ENCODE peak calls at places on chromosomes 2 and 18, in seven cellular contexts. Z is sigmoid colon, E is K562, Q is breast epithelium, A is transverse colon, L is SK-N-SH, M is HCT116. G is an unnamed sample. For H3K4me1, the result is how much of the 10 kb centered on the place peaks cover.

GRCh38 chr2:128451084-128451483 is 132.4 kb upstream of the HS6ST1 start:
- DNase-seq in E (no peak), A (no peak), Q (no peak), L (no peak), M (no peak), Z (peak), G (no peak)

GRCh38 chr2:150888337-150888736 is 373.3 kb downstream of the RBM43 start:
- DNase-seq in Z (no peak), Q (no peak), E (no peak), A (no peak), M (no peak), L (no peak), G (no peak)

GRCh38 chr2:4549811-4550210 is 846.4 kb downstream of the DCDC2C start:
- DNase-seq in E (no peak), M (no peak), L (no peak), Z (no peak), A (no peak), Q (no peak), G (no peak)

GRCh38 chr2:137508739-137509384 is 455.4 kb upstream of the HNMT start:
- DNase-seq in Z (no peak), Q (no peak), M (no peak), L (no peak), E (no peak), A (no peak), G (no peak)

GRCh38 chr2:25794544-25795276 is 83.6 kb downstream of the ASXL2 start:
- DNase-seq in M (no peak), A (no peak), E (no peak), Z (no peak), L (no peak), Q (no peak), G (no peak)

GRCh38 chr2:46184794-46185583 is 112.2 kb upstream of the EPAS1 start:
- DNase-seq in Q (no peak), L (no peak), E (peak), Z (no peak), M (no peak), A (no peak), G (no peak)

GRCh38 chr2:14220101-14220500 is 412.4 kb upstream of the LRATD1 start:
- DNase-seq in A (no peak), L (no peak), Q (no peak), M (no peak), E (no peak), Z (no peak), G (no peak)

GRCh38 chr18:24026457-24026856 is 11.9 kb downstream of the TTC39C start:
- DNase-seq in Q (no peak), Z (no peak), L (no peak), M (no peak), A (no peak), E (no peak), G (no peak)

GRCh38 chr18:46939337-46939963 is 22.0 kb downstream of the KATNAL2 start:
- DNase-seq in L (no peak), Q (no peak), A (no peak), E (peak), Z (no peak), M (no peak), G (no peak)

GRCh38 chr18:9741821-9742541 is 33.9 kb downstream of the RAB31 start:
- DNase-seq in Q (no peak), M (no peak), L (no peak), A (no peak), Z (no peak), E (no peak), G (no peak)

GRCh38 chr18:76491801-76492668 is 3.0 kb downstream of the ZNF516 start:
- DNase-seq in Q (no peak), A (peak), M (no peak), E (no peak), Z (peak), L (peak), G (peak)

GRCh38 chr18:58364867-58365533 is 263.9 kb downstream of the ALPK2 start:
- DNase-seq in M (no peak), Z (no peak), A (no peak), Q (no peak), L (no peak), E (no peak), G (no peak)

GRCh38 chr2:224042191-224042696 is 3.2 kb upstream of the SERPINE2 start:
- DNase-seq in A (no peak), Q (no peak), E (no peak), M (no peak), L (no peak), Z (no peak), G (no peak)

GRCh38 chr2:233501198-233502076 is 65.1 kb downstream of the USP40 start:
- DNase-seq in A (no peak), L (no peak), E (no peak), Z (no peak), Q (no peak), M (no peak), G (no peak)

GRCh38 chr2:82781516-82781915 is 1677.6 kb downstream of the SUCLG1 start:
- DNase-seq in Q (no peak), E (no peak), A (no peak), L (no peak), Z (no peak), M (no peak), G (no peak)

GRCh38 chr18:77100751-77101355 is 31.7 kb downstream of the MBP start:
- DNase-seq in Z (no peak), M (no peak), E (no peak), A (no peak), Q (no peak), L (no peak), G (peak)

GRCh38 chr2:224147174-224147573 is 108.1 kb upstream of the SERPINE2 start:
- DNase-seq in E (no peak), Q (no peak), L (no peak), A (peak), Z (no peak), M (peak), G (no peak)

GRCh38 chr2:60612028-60612427 is 58.6 kb upstream of the BCL11A start:
- DNase-seq in E (no peak), L (no peak), M (no peak), A (no peak), Q (no peak), Z (no peak), G (no peak)

GRCh38 chr2:132936261-132936660 is 266.3 kb upstream of the LYPD1 start:
- DNase-seq in Z (no peak), M (no peak), L (no peak), Q (no peak), E (no peak), A (no peak), G (no peak)

GRCh38 chr2:62410926-62411456 is 95.0 kb downstream of the TMEM17 start:
- DNase-seq in Q (peak), E (no peak), M (no peak), A (no peak), Z (no peak), L (no peak), G (no peak)

GRCh38 chr18:74351354-74351753 is 35.7 kb downstream of the C18orf63 start:
- DNase-seq in Q (no peak), L (no peak), A (no peak), Z (no peak), E (no peak), M (no peak), G (no peak)

GRCh38 chr2:146481629-146482028 is 1363.2 kb upstream of the ACVR2A start:
- DNase-seq in L (no peak), E (no peak), Q (no peak), A (no peak), M (no peak), Z (no peak), G (no peak)

GRCh38 chr2:172083725-172084483 is 1.4 kb upstream of the DLX1 start:
- DNase-seq in A (no peak), E (peak), L (peak), Q (no peak), M (no peak), Z (no peak), G (peak)

GRCh38 chr2:152472524-152472923 is 137.6 kb downstream of the FMNL2 start:
- DNase-seq in A (no peak), M (no peak), L (no peak), Q (no peak), E (no peak), Z (no peak), G (no peak)
- H3K4me1 ChIP-seq in A (under half), M (under half), L (under half), Q (under half), E (under half), Z (under half), G (under half)

DNA sequence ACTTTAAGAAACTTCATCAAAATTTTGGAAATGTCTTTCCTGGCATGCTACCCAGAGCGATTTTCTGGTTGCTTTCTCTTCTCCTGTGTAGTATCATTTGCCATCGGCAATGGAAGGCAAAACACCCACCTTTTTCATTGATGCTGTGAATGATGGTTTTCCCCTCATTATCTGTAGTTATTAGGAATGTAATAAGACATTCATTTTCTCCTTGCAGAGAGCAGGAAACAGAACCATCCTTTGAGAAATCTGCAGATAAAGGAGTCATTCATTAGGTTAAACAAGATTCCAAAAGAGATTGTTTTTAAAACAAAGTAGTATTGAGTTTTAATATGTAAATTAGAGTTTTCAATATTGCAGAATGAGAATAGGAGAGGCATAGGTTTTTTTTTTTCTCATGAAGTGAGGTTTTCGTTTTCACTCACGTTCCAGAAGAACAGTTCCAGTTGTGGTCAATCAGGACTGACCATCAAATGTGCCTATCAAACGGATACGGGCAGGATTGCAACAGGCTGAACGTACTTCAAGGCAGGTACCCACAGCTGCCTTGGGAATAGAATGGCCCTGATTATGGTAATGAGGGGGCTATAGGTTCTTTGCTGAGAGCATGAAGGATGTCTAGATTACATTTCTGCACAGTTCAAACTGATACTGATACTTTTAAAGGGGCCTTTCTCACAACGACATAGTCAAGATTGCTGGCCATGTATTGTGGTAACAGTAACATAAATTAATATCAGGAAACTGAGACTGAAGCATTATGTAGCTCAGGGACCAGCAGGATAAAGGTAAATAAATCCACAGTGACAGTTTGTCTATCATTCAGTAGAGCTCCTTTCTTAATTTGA is 49.8 kb upstream of the PLA2R1 start:
- DNase-seq in M (no peak), Q (no peak), A (no peak), L (no peak), Z (no peak), E (no peak), G (no peak)
- TF ChIP-seq POLR2AphosphoS5 in M (no peak), Q (no peak), A (no peak), L (no peak), Z (no peak), E (no peak), G (no peak)

GRCh38 chr2:28630341-28630740 is 121.3 kb upstream of the PPP1CB start:
- DNase-seq in Q (no peak), M (no peak), Z (peak), L (no peak), E (no peak), A (no peak), G (no peak)
- H3K4me1 ChIP-seq in Q (under half), M (under half), Z (under half), L (under half), E (under half), A (under half), G (under half)

GRCh38 chr2:207967121-207967520 is 58.2 kb downstream of the PLEKHM3 start:
- DNase-seq in A (no peak), Q (no peak), L (no peak), E (no peak), M (no peak), Z (no peak), G (no peak)

GRCh38 chr2:207974214-207974600 is 51.1 kb downstream of the PLEKHM3 start:
- DNase-seq in Z (no peak), Q (no peak), L (no peak), E (no peak), M (no peak), A (no peak), G (no peak)

GRCh38 chr2:207970825-207971142 is 54.5 kb downstream of the PLEKHM3 start:
- DNase-seq in M (no peak), E (no peak), Q (no peak), L (no peak), A (no peak), Z (no peak), G (no peak)

GRCh38 chr2:207969249-207969648 is 56.1 kb downstream of the PLEKHM3 start:
- DNase-seq in A (no peak), Z (no peak), M (no peak), Q (no peak), E (no peak), L (no peak), G (no peak)

GRCh38 chr2:207970138-207970824 is 55.0 kb downstream of the PLEKHM3 start:
- DNase-seq in Z (no peak), A (no peak), E (no peak), Q (no peak), L (no peak), M (no peak), G (no peak)
- TF ChIP-seq POLR2AphosphoS5 in Z (no peak), A (no peak), E (no peak), Q (no peak), L (no peak), M (no peak), G (no peak)

GRCh38 chr2:3075316-3075715 is 302.3 kb downstream of the EIPR1 start:
- DNase-seq in E (no peak), L (no peak), M (no peak), Q (no peak), Z (no peak), A (no peak), G (no peak)

GRCh38 chr2:3075941-3076340 is 301.7 kb downstream of the EIPR1 start:
- DNase-seq in A (no peak), M (no peak), L (no peak), Z (no peak), Q (no peak), E (no peak), G (no peak)

GRCh38 chr2:3073196-3073595 is 304.4 kb downstream of the EIPR1 start:
- DNase-seq in A (no peak), Q (no peak), Z (no peak), E (no peak), M (no peak), L (peak), G (no peak)

GRCh38 chr2:3071645-3072044 is 306.0 kb downstream of the EIPR1 start:
- DNase-seq in M (no peak), Z (no peak), A (no peak), L (no peak), Q (no peak), E (no peak), G (no peak)

DNA sequence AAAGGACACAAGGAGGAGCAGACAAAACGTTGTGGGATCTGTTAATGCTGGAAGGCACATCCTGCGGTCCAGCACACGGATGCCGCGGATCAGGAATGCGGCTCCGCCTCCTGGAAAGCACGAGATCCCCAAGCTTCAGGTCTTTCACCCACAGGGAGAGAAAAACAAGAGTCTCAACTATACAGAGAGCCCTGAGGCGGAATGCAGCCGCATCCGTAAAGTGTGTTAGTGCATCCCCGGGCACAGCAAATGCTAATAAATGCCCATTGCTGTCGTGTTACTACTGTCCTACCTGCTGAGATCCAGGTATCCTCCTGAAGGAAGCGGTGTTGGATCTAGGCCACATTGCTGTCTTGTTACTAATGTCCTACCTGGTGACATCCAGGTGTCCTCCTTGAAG is 303.9 kb downstream of the EIPR1 start:
- DNase-seq in E (no peak), Q (no peak), M (no peak), L (no peak), A (no peak), Z (no peak), G (no peak)
- H3K4me1 ChIP-seq in E (under half), Q (under half), M (under half), L (under half), A (under half), Z (under half), G (under half)

DNA sequence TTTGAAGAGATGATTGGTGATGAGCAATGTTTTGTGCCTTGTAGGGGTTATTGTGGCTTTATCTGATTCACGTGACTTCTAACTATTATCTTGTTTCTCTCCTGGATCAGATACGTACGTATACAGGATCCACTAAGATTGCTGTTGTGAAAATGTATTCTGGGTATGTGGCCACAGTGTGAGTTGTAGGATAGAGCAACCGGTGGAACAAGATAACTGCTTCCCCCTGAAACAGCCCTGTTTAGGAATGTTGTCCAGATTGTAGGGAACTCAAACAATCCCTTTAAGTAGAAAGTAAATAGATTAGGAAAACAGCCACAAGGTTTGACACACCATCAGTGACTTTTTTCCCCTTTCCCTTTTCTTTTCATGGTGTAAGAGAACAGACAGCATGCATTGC is 22.3 kb upstream of the MBOAT2 start:
- DNase-seq in A (no peak), M (no peak), Q (no peak), Z (no peak), L (no peak), E (no peak), G (no peak)
- TF ChIP-seq POLR2AphosphoS5 in A (no peak), M (no peak), Q (no peak), Z (no peak), L (no peak), E (no peak), G (no peak)

DNA sequence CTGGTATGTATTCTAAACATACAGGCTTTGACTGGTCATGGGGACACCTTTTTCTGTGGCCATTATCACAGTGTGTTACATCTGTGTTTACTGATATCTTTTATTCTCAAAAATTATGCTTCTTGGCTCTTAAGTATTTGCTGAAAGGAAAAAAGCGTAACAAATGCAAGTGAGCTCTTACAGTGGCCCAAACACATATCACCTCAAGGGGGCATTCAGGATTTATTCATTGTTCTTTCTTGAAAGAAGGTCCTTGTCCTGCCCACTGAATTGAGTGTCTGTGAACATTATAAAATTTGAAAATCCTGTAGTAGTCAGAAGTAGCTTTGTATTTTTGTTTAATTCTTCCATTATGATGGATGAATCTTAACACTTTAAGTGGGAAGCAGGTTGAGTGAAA is 454.5 kb downstream of the XIRP2 start:
- DNase-seq in Z (no peak), A (no peak), L (peak), Q (no peak), E (no peak), M (no peak), G (no peak)
- H3K4me1 ChIP-seq in Z (under half), A (under half), L (under half), Q (under half), E (under half), M (under half), G (under half)

GRCh38 chr2:19114754-19115231 is 243.6 kb downstream of the OSR1 start:
- DNase-seq in L (no peak), M (no peak), E (no peak), Q (no peak), A (no peak), Z (no peak), G (no peak)

GRCh38 chr2:19116918-19117317 is 241.5 kb downstream of the OSR1 start:
- DNase-seq in M (no peak), A (no peak), Z (no peak), Q (no peak), E (no peak), L (no peak), G (no peak)

GRCh38 chr2:19114126-19114525 is 244.3 kb downstream of the OSR1 start:
- DNase-seq in M (no peak), Q (no peak), Z (no peak), E (no peak), A (no peak), L (no peak), G (no peak)

GRCh38 chr2:19109521-19109920 is 248.9 kb downstream of the OSR1 start:
- DNase-seq in Z (no peak), L (no peak), Q (peak), A (no peak), E (no peak), M (no peak), G (no peak)

DNA sequence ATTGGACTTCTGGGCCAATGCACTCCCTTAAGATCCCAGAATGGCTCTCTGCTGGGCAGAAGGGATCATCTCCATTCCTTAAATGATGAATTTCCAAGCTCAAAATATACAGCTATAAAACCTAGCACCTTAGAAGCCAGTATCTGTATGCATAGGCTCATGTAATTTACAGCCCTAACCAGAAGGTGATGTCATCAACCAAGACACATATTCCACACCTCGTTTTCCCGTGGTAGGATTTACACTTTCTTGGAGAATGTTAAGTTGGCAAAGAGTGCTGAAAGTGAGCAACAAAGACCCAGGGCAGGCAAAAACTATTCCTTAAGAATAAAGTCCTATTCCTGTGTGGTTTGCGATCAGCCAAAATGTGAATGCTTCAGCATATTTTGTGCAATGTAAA is 247.1 kb downstream of the OSR1 start:
- DNase-seq in E (no peak), L (no peak), Z (no peak), Q (no peak), A (no peak), M (no peak), G (no peak)
- TF ChIP-seq POLR2AphosphoS5 in E (no peak), L (no peak), Z (no peak), Q (no peak), A (no peak), M (no peak), G (no peak)